ENCODE peak calls at places on chromosome 9, in six cellular contexts. J is SK-N-SH, S is GM12878, C is H1, E is K562, M is HepG2. F is an unnamed sample.

GRCh38 chr9:88716636-88717035 is 181.7 kb downstream of the NXNL2 start:
- DNase-seq in C (no peak), E (no peak), M (no peak), S (no peak), J (no peak), F (no peak)

GRCh38 chr9:128863647-128864046 is 18.1 kb downstream of the KYAT1 start:
- DNase-seq in J (peak), E (peak), C (peak), S (peak), M (peak), F (peak)

GRCh38 chr9:137365552-137366444 is 57.2 kb downstream of the EXD3 start:
- DNase-seq in C (no peak), E (no peak), M (no peak), S (no peak), J (no peak), F (no peak)

GRCh38 chr9:133506653-133507038 is 18.1 kb downstream of the MYMK start:
- DNase-seq in E (peak), S (no peak), M (peak), C (no peak), J (peak), F (no peak)

GRCh38 chr9:14893280-14893679 is 16.9 kb downstream of the FREM1 start:
- DNase-seq in S (no peak), M (no peak), C (no peak), J (no peak), E (no peak), F (no peak)

GRCh38 chr9:134988706-134989105 is 71.0 kb upstream of the FCN1 start:
- DNase-seq in M (no peak), S (no peak), E (no peak), J (no peak), C (no peak), F (no peak)

GRCh38 chr9:133779516-133780403 is 41.6 kb upstream of the SARDH start:
- DNase-seq in J (no peak), S (no peak), M (no peak), E (no peak), C (no peak), F (no peak)

GRCh38 chr9:85425153-85425611 is 316.6 kb downstream of the AGTPBP1 start:
- DNase-seq in C (peak), M (peak), J (peak), S (no peak), E (peak), F (peak)

GRCh38 chr9:81074261-81074660 is 615.1 kb downstream of the TLE1 start:
- DNase-seq in C (no peak), S (no peak), E (no peak), J (no peak), M (no peak), F (no peak)

GRCh38 chr9:3963266-3964019 is 336.4 kb downstream of the GLIS3 start:
- DNase-seq in C (no peak), M (no peak), E (no peak), S (no peak), J (no peak), F (no peak)

GRCh38 chr9:116030532-116030931 is 123.1 kb upstream of the PAPPA start:
- DNase-seq in C (no peak), S (no peak), E (no peak), J (no peak), M (no peak), F (no peak)

GRCh38 chr9:135015096-135015495 is 72.4 kb upstream of the OLFM1 start:
- DNase-seq in S (no peak), C (no peak), M (no peak), E (no peak), J (no peak), F (no peak)

GRCh38 chr9:102779341-102779740 is 215.8 kb upstream of the CYLC2 start:
- DNase-seq in E (no peak), J (no peak), C (no peak), M (no peak), S (no peak), F (no peak)

GRCh38 chr9:6450641-6451375 is 37.8 kb downstream of the UHRF2 start:
- DNase-seq in E (no peak), C (no peak), S (no peak), M (no peak), J (no peak), F (no peak)

GRCh38 chr9:90964101-90965020 is 162.7 kb downstream of the SYK start:
- DNase-seq in M (peak), S (no peak), C (peak), J (peak), E (peak), F (no peak)

DNA sequence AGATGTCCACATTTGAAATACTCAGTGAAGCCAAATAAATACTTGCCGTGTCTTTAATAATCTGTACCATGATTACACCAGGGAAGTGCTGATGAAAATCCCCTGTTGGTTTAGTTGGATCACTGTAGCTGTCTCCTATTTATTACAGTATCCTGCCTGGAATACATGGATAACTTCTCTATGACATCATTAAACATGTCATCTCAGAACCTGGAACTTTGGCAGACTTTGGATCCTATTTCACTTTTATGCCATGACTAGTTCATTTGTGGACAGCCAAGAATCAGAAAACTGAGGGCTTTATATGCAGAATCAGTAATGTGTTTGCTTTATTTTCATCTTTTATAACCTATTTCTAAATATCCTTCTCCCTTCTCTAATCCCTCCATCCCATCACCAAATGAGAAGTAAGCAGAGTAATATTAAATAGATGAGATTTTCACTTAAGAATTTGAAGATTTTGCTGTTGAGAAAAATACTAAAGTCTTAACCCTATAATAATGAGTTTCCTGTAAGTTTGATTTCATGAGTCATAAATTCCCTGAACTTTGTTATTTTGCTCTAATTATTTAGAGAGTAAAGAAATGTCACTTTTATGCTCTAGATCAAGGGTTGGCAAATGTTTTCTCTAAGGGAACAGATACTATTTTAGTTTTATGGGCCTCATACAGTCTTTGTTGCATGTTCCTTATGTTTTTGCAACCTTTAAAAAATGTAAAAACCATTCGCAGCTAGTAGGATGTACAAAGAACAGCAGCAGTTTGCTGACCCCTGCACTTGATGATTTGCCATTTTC is at the start of gene TXNDC8:
- DNase-seq in S (no peak), J (no peak), C (no peak), E (no peak), M (no peak), F (no peak)
- TF ChIP-seq GABPA in S (no peak), J (no peak), C (no peak), E (no peak), M (no peak), F (no peak)

GRCh38 chr9:79809931-79810330 is 238.2 kb downstream of the TLE4 start:
- DNase-seq in C (no peak), S (no peak), J (no peak), E (no peak), M (no peak), F (no peak)
- TF ChIP-seq GABPA in C (no peak), S (no peak), J (no peak), E (no peak), M (no peak), F (no peak)

DNA sequence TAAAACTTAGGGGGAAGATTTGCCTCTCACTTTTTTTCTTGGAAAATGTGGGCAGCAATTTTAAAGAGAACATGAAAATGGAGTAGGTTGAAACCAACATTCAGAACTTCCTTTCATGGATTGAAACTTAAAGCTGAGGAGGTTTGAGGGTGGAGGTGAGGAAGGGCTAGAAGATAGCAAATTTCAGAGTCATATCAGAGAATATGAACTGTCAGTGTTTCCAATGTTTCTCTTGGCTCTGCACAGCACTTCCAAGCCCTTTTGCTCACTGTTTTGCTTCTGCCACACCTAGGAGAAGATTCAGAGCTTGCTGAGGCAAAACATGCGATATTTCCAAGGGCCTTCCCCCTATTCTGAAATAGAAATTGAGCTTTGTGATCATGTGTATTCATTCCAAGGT is 281.0 kb downstream of the AOPEP start:
- DNase-seq in J (no peak), S (no peak), C (no peak), E (no peak), M (no peak), F (no peak)
- TF ChIP-seq GABPA in J (no peak), S (no peak), C (no peak), E (no peak), M (no peak), F (no peak)

DNA sequence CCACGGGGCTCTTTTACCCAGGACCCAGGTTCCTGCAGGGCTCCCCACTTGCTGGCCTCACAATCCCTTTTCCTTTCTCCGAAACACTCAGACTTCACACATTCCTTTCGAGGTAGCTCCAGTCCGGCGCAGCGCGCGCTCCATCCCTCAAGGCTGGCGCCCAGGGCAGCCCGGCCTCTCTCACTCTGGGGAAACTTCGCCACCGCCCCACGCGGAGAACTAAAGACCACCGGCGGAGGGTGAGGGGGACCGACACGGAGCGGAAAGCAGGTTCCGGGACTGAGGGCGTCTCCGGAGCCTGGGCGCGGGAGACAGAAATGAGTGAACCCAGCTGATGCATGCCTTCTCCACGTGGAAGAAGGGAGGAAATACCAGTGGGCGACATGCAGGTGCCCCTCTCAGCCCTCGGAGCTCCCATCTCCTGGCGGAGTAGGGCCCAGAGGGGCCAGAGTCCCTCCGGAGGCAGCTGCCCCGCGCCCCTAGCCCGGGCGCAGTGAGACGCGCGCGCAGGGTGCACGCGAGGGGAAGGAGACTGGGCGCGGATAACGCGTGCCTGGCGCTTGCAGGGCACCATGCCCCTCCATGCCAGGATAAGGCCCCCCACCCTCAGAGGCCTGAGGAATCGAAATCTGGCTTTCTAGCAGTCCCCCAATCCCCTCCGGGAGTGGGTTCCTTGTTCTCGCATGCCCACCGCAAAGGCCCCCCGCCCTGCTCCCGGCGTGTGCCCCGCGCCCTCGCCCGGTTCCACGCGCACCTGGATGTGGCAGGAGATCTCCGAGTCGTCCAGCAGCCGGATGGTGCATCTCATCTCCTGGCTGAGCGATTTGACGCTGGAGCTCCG is 650 bp downstream of the FRMD3 start:
- DNase-seq in E (no peak), J (peak), S (no peak), C (peak), M (no peak), F (no peak)
- TF ChIP-seq GABPA in E (no peak), J (no peak), S (no peak), C (no peak), M (no peak), F (no peak)

DNA sequence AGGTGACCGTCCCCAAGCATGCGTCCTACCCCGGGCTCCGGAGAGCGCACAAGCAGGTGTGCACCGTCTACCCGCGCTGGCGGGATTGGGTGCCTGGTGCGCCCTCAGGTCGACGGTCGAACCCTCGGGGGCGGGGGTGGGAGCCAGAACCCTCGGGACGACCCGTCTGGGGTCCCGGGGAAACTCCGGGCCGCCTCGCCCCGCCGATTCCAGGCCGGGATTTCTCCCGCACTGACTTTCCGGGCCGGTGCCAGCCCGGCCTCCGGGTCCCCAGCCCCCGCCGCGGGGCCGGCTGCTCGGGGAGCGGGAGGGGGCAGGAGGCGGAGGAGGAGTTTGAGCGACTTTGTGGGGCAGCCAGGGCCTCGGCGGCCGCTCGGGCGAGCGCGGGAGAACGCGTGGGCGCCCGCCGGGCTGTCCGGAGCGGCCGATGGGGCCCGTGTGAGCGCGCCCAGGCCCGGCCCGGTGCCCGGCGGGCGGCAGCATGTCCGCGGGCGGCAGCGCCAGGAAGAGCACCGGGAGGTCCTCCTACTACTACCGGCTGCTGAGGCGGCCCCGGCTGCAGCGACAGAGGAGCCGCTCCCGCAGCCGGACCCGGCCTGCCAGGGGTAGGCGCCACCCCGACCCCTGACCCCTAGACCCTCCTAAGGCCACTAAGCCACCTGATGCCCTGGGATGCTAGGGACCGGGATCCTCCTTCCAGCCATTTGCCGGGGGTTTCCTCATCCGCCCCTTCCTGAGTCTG is at the start of gene DAB2IP:
- DNase-seq in C (peak), M (no peak), J (peak), S (no peak), E (no peak), F (no peak)
- TF ChIP-seq GABPA in C (peak), M (no peak), J (no peak), S (no peak), E (no peak), F (no peak)

GRCh38 chr9:114301798-114302565 is 20.9 kb upstream of the ORM1 start:
- DNase-seq in E (no peak), C (peak), M (no peak), J (no peak), S (no peak), F (no peak)
- TF ChIP-seq GABPA in E (no peak), C (no peak), M (no peak), J (no peak), S (no peak), F (no peak)

DNA sequence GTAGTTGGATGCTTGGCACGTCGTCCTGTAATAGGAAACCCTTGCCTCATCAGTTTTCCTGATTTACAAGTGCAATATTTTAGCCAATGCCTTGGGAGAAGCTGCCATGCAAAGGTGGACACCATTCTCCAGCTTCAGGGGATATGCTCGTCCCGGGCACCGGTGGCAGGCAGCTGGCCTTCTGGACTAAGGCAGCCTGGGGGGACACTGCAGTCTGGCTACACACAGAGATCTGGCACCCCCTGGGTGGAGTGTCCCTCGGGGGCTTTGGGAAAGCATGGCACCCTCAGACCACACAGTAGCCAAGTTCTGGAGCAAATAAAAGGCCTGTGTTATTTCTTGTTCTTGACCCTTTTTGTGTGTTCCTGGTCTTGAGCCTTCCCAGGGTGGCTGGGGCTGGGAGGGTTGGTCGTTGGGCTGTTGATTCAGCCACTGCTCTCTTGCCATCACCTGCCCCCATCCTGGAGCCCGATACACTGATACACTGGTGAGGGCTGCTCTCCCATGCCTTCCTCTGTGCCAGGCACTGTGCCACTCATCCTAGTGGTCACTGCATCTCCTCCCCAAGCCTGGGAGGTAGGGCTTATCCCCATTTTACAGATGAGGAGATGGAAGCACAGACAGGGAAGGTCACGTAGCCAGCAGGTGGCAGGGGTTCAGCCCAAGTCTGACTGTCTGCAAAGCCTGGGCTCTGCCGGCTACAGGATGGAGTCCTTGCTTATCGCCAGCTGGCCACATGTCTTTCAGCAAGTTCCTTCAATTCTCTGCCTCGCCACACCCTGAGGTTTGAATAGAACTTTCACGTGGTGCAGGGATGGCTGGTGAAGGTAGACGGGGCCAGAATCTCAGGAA is 134.1 kb downstream of the RGS3 start:
- DNase-seq in S (no peak), J (no peak), E (no peak), C (no peak), M (no peak), F (no peak)
- TF ChIP-seq GABPA in S (no peak), J (no peak), E (no peak), C (no peak), M (no peak), F (no peak)

GRCh38 chr9:122791872-122792669 is 3.3 kb downstream of the OR5C1 start:
- DNase-seq in E (no peak), C (no peak), M (no peak), J (no peak), S (no peak), F (no peak)

GRCh38 chr9:122800066-122801060 is at the start of gene OR1K1:
- DNase-seq in C (no peak), J (no peak), S (no peak), E (no peak), M (no peak), F (no peak)

GRCh38 chr9:122797316-122798033 is 2.4 kb upstream of the OR1K1 start:
- DNase-seq in J (no peak), E (no peak), C (no peak), S (no peak), M (no peak), F (no peak)
- TF ChIP-seq GABPA in J (no peak), E (no peak), C (no peak), S (no peak), M (no peak), F (no peak)

GRCh38 chr9:95104966-95105365 is 212.5 kb downstream of the FANCC start:
- DNase-seq in M (no peak), S (no peak), E (no peak), J (no peak), C (no peak), F (no peak)

GRCh38 chr9:95107976-95108375 is 209.5 kb downstream of the FANCC start:
- DNase-seq in M (no peak), C (no peak), J (no peak), E (no peak), S (no peak), F (no peak)

GRCh38 chr9:95108777-95109176 is 208.7 kb downstream of the FANCC start:
- DNase-seq in C (no peak), E (no peak), J (no peak), S (no peak), M (no peak), F (no peak)

GRCh38 chr9:95105519-95106287 is 211.8 kb downstream of the FANCC start:
- DNase-seq in E (no peak), M (no peak), C (no peak), S (no peak), J (no peak), F (no peak)

DNA sequence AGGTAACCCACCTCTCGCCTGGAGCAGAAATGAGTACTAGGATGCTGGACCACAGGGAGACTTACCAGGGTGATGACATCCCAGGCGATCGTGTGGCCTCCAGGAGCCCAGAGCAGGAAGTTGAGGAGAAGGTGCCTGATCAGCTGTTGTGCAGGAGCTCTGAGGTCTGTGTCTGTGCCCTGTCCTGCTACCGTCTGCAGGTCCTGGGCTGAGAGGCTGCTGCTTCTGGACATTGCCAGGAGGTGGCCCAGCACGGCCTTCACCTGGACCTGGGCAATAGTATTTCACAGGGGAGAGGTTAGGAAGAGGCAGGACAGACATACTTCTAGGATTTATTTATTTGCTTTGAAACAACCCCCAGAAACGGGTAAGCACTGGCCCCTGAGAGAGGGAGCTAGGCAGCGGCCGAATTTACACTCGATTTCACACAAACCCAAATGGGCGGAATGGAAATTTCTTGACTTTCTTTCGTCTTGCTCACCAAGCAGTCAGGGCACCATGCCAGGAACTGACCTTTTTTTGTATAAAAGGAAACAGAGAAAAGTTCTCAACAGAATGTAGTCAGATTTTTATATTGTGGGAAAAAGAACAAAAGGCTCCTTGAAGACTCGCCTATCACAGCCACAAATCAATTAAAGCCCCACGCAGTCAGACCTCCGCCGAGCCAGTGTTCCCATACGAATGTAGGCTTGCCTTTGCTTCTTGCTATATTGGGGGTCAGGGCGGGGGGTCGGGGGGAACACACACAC is 210.3 kb downstream of the FANCC start:
- DNase-seq in S (no peak), C (no peak), M (no peak), J (no peak), E (no peak), F (no peak)
- TF ChIP-seq GABPA in S (no peak), C (no peak), M (no peak), J (no peak), E (no peak), F (no peak)

GRCh38 chr9:93958875-93959682 is 3.9 kb upstream of the BARX1 start:
- DNase-seq in E (no peak), M (no peak), C (peak), J (peak), S (no peak), F (peak)
- TF ChIP-seq GABPA in E (no peak), M (no peak), C (no peak), J (no peak), S (no peak), F (no peak)

F was measured in HL-60.